ENCODE peak calls at places on chromosomes 4 and X, in six cellular contexts. One of them, this sample, is unnamed.

GRCh38 chrX:39813631-39814246 is 284.0 kb downstream of the BCOR start:
- DNase-seq in lung: no peak
- DNase-seq in heart right ventricle: peak; percentile 65
- DNase-seq in body of pancreas: peak; percentile 75
- DNase-seq in left ventricle myocardium inferior: peak; percentile 75
- DNase-seq in uterus: peak; percentile 66
- DNase-seq in this sample: no peak

GRCh38 chr4:165542476-165542875 is 163.7 kb downstream of the CPE start:
- DNase-seq in lung: no peak
- DNase-seq in heart right ventricle: no peak
- DNase-seq in body of pancreas: no peak
- DNase-seq in left ventricle myocardium inferior: no peak
- DNase-seq in uterus: no peak
- DNase-seq in this sample: no peak

GRCh38 chr4:113311047-113311446 is 261.6 kb downstream of the ANK2 start:
- DNase-seq in lung: no peak
- DNase-seq in heart right ventricle: no peak
- DNase-seq in body of pancreas: no peak
- DNase-seq in left ventricle myocardium inferior: no peak
- DNase-seq in uterus: no peak
- DNase-seq in this sample: no peak

GRCh38 chr4:176443117-176443516 is 123.4 kb downstream of the SPCS3 start:
- DNase-seq in lung: no peak
- DNase-seq in heart right ventricle: no peak
- DNase-seq in body of pancreas: no peak
- DNase-seq in left ventricle myocardium inferior: no peak
- DNase-seq in uterus: no peak
- DNase-seq in this sample: no peak

GRCh38 chr4:110550260-110550659 is 72.6 kb downstream of the PITX2 start:
- DNase-seq in lung: no peak
- DNase-seq in heart right ventricle: no peak
- DNase-seq in body of pancreas: no peak
- DNase-seq in left ventricle myocardium inferior: no peak
- DNase-seq in uterus: no peak
- DNase-seq in this sample: no peak

GRCh38 chr4:153725070-153725810 is 34.6 kb downstream of the RNF175 start:
- DNase-seq in lung: no peak
- DNase-seq in heart right ventricle: no peak
- DNase-seq in body of pancreas: no peak
- DNase-seq in left ventricle myocardium inferior: no peak
- DNase-seq in uterus: no peak
- DNase-seq in this sample: no peak

GRCh38 chr4:100695039-100695654 is 177.3 kb upstream of the EMCN start:
- DNase-seq in lung: no peak
- DNase-seq in heart right ventricle: no peak
- DNase-seq in body of pancreas: no peak
- DNase-seq in left ventricle myocardium inferior: no peak
- DNase-seq in uterus: no peak
- DNase-seq in this sample: no peak

GRCh38 chr4:152577708-152578421 is 42.0 kb upstream of the FBXW7 start:
- DNase-seq in lung: no peak
- DNase-seq in heart right ventricle: no peak
- DNase-seq in body of pancreas: no peak
- DNase-seq in left ventricle myocardium inferior: no peak
- DNase-seq in uterus: no peak
- DNase-seq in this sample: no peak

GRCh38 chr4:153151535-153152452 is 52.4 kb upstream of the TRIM2 start:
- DNase-seq in lung: peak; percentile 88
- DNase-seq in heart right ventricle: peak; percentile 16
- DNase-seq in body of pancreas: peak; percentile 82
- DNase-seq in left ventricle myocardium inferior: no peak
- DNase-seq in uterus: peak; percentile 34
- DNase-seq in this sample: no peak

GRCh38 chrX:9340619-9341304 is 124.1 kb upstream of the TBL1X start:
- DNase-seq in lung: peak; percentile 55
- DNase-seq in heart right ventricle: peak; percentile 32
- DNase-seq in body of pancreas: no peak
- DNase-seq in left ventricle myocardium inferior: peak; percentile 20
- DNase-seq in uterus: peak; percentile 64
- DNase-seq in this sample: peak; percentile 73

GRCh38 chr4:7837597-7838135 is 102.0 kb downstream of the AFAP1 start:
- DNase-seq in lung: no peak
- DNase-seq in heart right ventricle: no peak
- DNase-seq in body of pancreas: no peak
- DNase-seq in left ventricle myocardium inferior: no peak
- DNase-seq in uterus: no peak
- DNase-seq in this sample: no peak

GRCh38 chr4:182023469-182023868 is 219.7 kb upstream of the TENM3 start:
- DNase-seq in lung: no peak
- DNase-seq in heart right ventricle: no peak
- DNase-seq in body of pancreas: no peak
- DNase-seq in left ventricle myocardium inferior: no peak
- DNase-seq in uterus: no peak
- DNase-seq in this sample: no peak

GRCh38 chr4:126470862-126471261 is 1156.1 kb downstream of the FAT4 start:
- DNase-seq in lung: no peak
- DNase-seq in heart right ventricle: no peak
- DNase-seq in body of pancreas: no peak
- DNase-seq in left ventricle myocardium inferior: no peak
- DNase-seq in uterus: no peak
- DNase-seq in this sample: no peak

GRCh38 chr4:5887361-5888221 is 5.3 kb downstream of the CRMP1 start:
- DNase-seq in lung: no peak
- DNase-seq in heart right ventricle: no peak
- DNase-seq in body of pancreas: no peak
- DNase-seq in left ventricle myocardium inferior: no peak
- DNase-seq in uterus: peak; percentile 25
- DNase-seq in this sample: no peak

GRCh38 chr4:140071806-140072205 is 82.2 kb downstream of the MAML3 start:
- DNase-seq in lung: no peak
- DNase-seq in heart right ventricle: peak; percentile 39
- DNase-seq in body of pancreas: peak; percentile 18
- DNase-seq in left ventricle myocardium inferior: peak; percentile 40
- DNase-seq in uterus: no peak
- DNase-seq in this sample: peak; percentile 79

GRCh38 chr4:138658518-138658917 is 357.1 kb upstream of the NOCT start:
- DNase-seq in lung: no peak
- DNase-seq in heart right ventricle: no peak
- DNase-seq in body of pancreas: no peak
- DNase-seq in left ventricle myocardium inferior: no peak
- DNase-seq in uterus: no peak
- DNase-seq in this sample: no peak

GRCh38 chr4:183746305-183747229 is 87.5 kb downstream of the TRAPPC11 start:
- DNase-seq in lung: no peak
- DNase-seq in heart right ventricle: no peak
- DNase-seq in body of pancreas: no peak
- DNase-seq in left ventricle myocardium inferior: no peak
- DNase-seq in uterus: no peak
- DNase-seq in this sample: no peak

GRCh38 chr4:78100060-78100459 is 42.9 kb downstream of the FRAS1 start:
- DNase-seq in lung: no peak
- DNase-seq in heart right ventricle: peak; percentile 10
- DNase-seq in body of pancreas: no peak
- DNase-seq in left ventricle myocardium inferior: no peak
- DNase-seq in uterus: no peak
- DNase-seq in this sample: no peak

GRCh38 chr4:136763844-136764446 is 768.3 kb downstream of the PCDH18 start:
- DNase-seq in lung: no peak
- DNase-seq in heart right ventricle: no peak
- DNase-seq in body of pancreas: no peak
- DNase-seq in left ventricle myocardium inferior: no peak
- DNase-seq in uterus: no peak
- DNase-seq in this sample: no peak

GRCh38 chr4:77418333-77418732 is 187.3 kb upstream of the CXCL13 start:
- DNase-seq in lung: no peak
- DNase-seq in heart right ventricle: no peak
- DNase-seq in body of pancreas: no peak
- DNase-seq in left ventricle myocardium inferior: no peak
- DNase-seq in uterus: no peak
- DNase-seq in this sample: no peak

GRCh38 chr4:77040265-77040664 is 35.5 kb downstream of the CCNI start:
- DNase-seq in lung: no peak
- DNase-seq in heart right ventricle: no peak
- DNase-seq in body of pancreas: no peak
- DNase-seq in left ventricle myocardium inferior: no peak
- DNase-seq in uterus: no peak
- DNase-seq in this sample: no peak

GRCh38 chrX:1484638-1485019 is 31.9 kb upstream of the ASMTL start:
- DNase-seq in lung: no peak
- DNase-seq in heart right ventricle: no peak
- DNase-seq in body of pancreas: no peak
- DNase-seq in left ventricle myocardium inferior: no peak
- DNase-seq in uterus: no peak
- DNase-seq in this sample: no peak

GRCh38 chr4:105560488-105560887 is 8.1 kb downstream of the ARHGEF38 start:
- DNase-seq in lung: no peak
- DNase-seq in heart right ventricle: no peak
- DNase-seq in body of pancreas: no peak
- DNase-seq in left ventricle myocardium inferior: no peak
- DNase-seq in uterus: no peak
- DNase-seq in this sample: no peak

GRCh38 chr4:149836546-149836945 is 20.9 kb upstream of the IQCM start:
- DNase-seq in lung: no peak
- DNase-seq in heart right ventricle: no peak
- DNase-seq in body of pancreas: no peak
- DNase-seq in left ventricle myocardium inferior: no peak
- DNase-seq in uterus: no peak
- DNase-seq in this sample: no peak

GRCh38 chr4:39323836-39324235 is 42.3 kb downstream of the RFC1 start:
- DNase-seq in lung: no peak
- DNase-seq in heart right ventricle: no peak
- DNase-seq in body of pancreas: no peak
- DNase-seq in left ventricle myocardium inferior: no peak
- DNase-seq in uterus: no peak
- DNase-seq in this sample: no peak

GRCh38 chr4:183329954-183330742 is 7.9 kb upstream of the CLDN24 start:
- DNase-seq in lung: no peak
- DNase-seq in heart right ventricle: peak; percentile 23
- DNase-seq in body of pancreas: no peak
- DNase-seq in left ventricle myocardium inferior: no peak
- DNase-seq in uterus: no peak
- DNase-seq in this sample: no peak

GRCh38 chr4:108941914-108942379 is 179.1 kb upstream of the ETNPPL start:
- DNase-seq in lung: no peak
- DNase-seq in heart right ventricle: no peak
- DNase-seq in body of pancreas: no peak
- DNase-seq in left ventricle myocardium inferior: no peak
- DNase-seq in uterus: no peak
- DNase-seq in this sample: no peak

GRCh38 chr4:140012688-140013087 is 141.3 kb downstream of the MAML3 start:
- DNase-seq in lung: peak; percentile 75
- DNase-seq in heart right ventricle: peak; percentile 66
- DNase-seq in body of pancreas: peak; percentile 77
- DNase-seq in left ventricle myocardium inferior: peak; percentile 38
- DNase-seq in uterus: peak; percentile 35
- DNase-seq in this sample: peak; percentile 58

DNA sequence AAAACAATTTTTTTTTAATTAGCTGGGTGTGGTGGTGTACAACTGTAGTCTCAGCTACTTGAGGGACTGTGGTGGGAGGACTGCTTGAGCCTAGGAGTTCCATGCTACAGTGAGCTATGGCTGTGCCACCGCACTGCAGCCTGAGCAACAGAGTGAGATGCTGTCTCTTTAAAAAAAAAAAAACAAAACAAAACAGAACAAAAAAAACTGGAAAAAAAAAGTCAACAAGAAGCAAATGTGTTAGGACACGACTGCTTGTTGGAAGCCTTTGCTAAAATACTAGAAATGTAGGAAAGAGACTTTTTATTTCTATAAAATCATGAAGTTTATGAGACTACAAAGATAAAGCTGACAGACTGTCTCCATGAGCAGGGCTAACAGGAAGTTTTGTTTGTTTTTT is 87.2 kb downstream of the SH3RF1 start:
- DNase-seq in lung: no peak
- DNase-seq in heart right ventricle: no peak
- DNase-seq in body of pancreas: no peak
- DNase-seq in left ventricle myocardium inferior: no peak
- DNase-seq in uterus: no peak
- DNase-seq in this sample: no peak
- H3K27ac ChIP-seq in lung: no peak overlapping the region
- H3K27ac ChIP-seq in heart right ventricle: no peak overlapping the region
- H3K27ac ChIP-seq in body of pancreas: no peak overlapping the region
- H3K27ac ChIP-seq in left ventricle myocardium inferior: no peak overlapping the region
- H3K27ac ChIP-seq in uterus: no peak overlapping the region
- H3K27ac ChIP-seq in this sample: no peak overlapping the region

DNA sequence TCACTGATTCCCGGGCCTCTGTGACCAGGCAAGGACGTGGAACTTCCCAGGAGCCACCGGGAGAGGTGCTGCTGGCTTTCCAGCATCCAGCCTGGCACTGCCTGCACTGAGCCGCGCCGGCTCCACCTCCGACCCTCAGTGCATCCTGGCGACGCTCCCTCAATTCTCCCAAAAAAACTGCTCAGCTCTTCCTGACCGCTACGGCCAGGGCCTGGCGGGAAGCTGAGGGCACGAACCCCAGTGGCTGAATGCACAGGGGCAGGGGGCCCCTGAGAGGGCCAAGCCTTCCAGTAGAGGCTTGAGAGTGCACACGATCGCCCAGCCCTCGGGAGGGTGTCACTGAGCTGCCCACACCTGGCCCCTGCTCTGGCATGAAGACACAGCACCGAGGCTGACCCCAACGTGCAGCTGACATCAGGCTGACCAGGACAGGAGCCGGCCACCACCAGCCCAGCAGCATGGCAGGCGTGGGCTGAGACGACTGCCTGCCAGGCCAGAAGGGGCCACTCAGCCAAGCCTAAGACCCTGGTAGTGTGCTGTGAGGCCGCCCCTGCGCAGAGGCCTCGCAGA is 6.9 kb downstream of the CTBP1 start:
- DNase-seq in lung: no peak
- DNase-seq in heart right ventricle: peak; percentile 2
- DNase-seq in body of pancreas: peak; percentile 11
- DNase-seq in left ventricle myocardium inferior: peak; percentile 12
- DNase-seq in uterus: no peak
- DNase-seq in this sample: no peak
- H3K4me1 ChIP-seq in lung: peaks cover 12% of the 10 kb centered on the region
- H3K4me1 ChIP-seq in heart right ventricle: peaks cover 52% of the 10 kb centered on the region
- H3K4me1 ChIP-seq in body of pancreas: peaks cover 67% of the 10 kb centered on the region
- H3K4me1 ChIP-seq in left ventricle myocardium inferior: peaks cover 68% of the 10 kb centered on the region
- H3K4me1 ChIP-seq in uterus: peaks cover 43% of the 10 kb centered on the region
- H3K4me1 ChIP-seq in this sample: peaks cover 31% of the 10 kb centered on the region

GRCh38 chr4:69057620-69058409 is 38.5 kb upstream of the UGT2B7 start:
- DNase-seq in lung: no peak
- DNase-seq in heart right ventricle: no peak
- DNase-seq in body of pancreas: peak; percentile 21
- DNase-seq in left ventricle myocardium inferior: no peak
- DNase-seq in uterus: no peak
- DNase-seq in this sample: no peak
- H3K27ac ChIP-seq in lung: no peak overlapping the region
- H3K27ac ChIP-seq in heart right ventricle: no peak overlapping the region
- H3K27ac ChIP-seq in body of pancreas: peak overlapping the region; percentile 73
- H3K27ac ChIP-seq in left ventricle myocardium inferior: no peak overlapping the region
- H3K27ac ChIP-seq in uterus: no peak overlapping the region
- H3K27ac ChIP-seq in this sample: no peak overlapping the region

DNA sequence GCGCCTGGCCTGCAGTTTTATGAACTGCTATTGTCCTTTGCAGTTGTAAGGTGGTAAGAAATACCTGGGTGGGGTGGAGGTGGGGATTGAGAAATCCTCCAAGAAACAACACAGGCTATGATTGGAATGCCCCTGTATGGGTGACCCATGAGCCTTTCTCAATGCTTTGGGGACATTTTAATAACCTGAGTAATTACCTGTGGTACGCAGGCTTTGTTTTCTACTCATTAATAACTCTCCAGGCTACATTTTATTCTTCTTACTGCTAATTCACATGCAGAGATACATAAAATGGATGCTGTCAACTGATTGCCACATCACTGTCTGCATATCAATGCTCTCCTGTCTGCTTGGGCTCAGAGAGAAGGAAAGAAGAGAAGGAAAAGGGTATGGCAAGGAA is 41.8 kb downstream of the PHEX start:
- DNase-seq in lung: no peak
- DNase-seq in heart right ventricle: no peak
- DNase-seq in body of pancreas: no peak
- DNase-seq in left ventricle myocardium inferior: no peak
- DNase-seq in uterus: no peak
- DNase-seq in this sample: no peak
- H3K4me1 ChIP-seq in lung: no peaks in the 10 kb centered on the region
- H3K4me1 ChIP-seq in heart right ventricle: no peaks in the 10 kb centered on the region
- H3K4me1 ChIP-seq in body of pancreas: no peaks in the 10 kb centered on the region
- H3K4me1 ChIP-seq in left ventricle myocardium inferior: no peaks in the 10 kb centered on the region
- H3K4me1 ChIP-seq in uterus: no peaks in the 10 kb centered on the region
- H3K4me1 ChIP-seq in this sample: no peaks in the 10 kb centered on the region

This sample was measured in naive thymus-derived CD4-positive, alpha-beta T cell.